ENCODE peak calls at places on chromosomes 1 and 21, in seven cellular contexts. O is psoas muscle; J is activated naive CD8-positive, alpha-beta T cell treated with anti-CD3 and anti-CD28 coated beads for 36 hours; G is naive thymus-derived CD8-positive, alpha-beta T cell; B is stimulated activated CD4-positive, alpha-beta T cell treated with anti-CD3 and anti-CD28 coated beads, Interleukin-12 subunit alpha, Interleukin-12 subunit beta, amount 100 ng/mL, for 48 hours; U is iris pigment epithelial cell; L is left kidney. X is an unnamed sample.

GRCh38 chr1:218743861-218744505 is 398.8 kb downstream of the TGFB2 start:
- DNase-seq in B (no peak), L (no peak), O (no peak), G (no peak), J (no peak), U (no peak), X (no peak)

GRCh38 chr21:41846033-41846317 is 33.2 kb downstream of the PRDM15 start:
- DNase-seq in B (no peak), L (no peak), O (no peak), U (no peak), G (no peak), J (no peak), X (no peak)

GRCh38 chr1:93576346-93576745 is 105.3 kb downstream of the BCAR3 start:
- DNase-seq in U (no peak), G (no peak), O (no peak), L (peak; percentile 32), J (no peak), B (no peak), X (no peak)

GRCh38 chr1:157540160-157540748 is 12.1 kb downstream of the FCRL5 start:
- DNase-seq in J (no peak), U (no peak), G (no peak), L (no peak), B (no peak), O (no peak), X (no peak)

GRCh38 chr1:28508435-28508754 is 2.6 kb downstream of the RCC1 start:
- DNase-seq in U (no peak), G (no peak), J (no peak), B (peak; percentile 14), L (no peak), O (no peak), X (no peak)

GRCh38 chr1:56132520-56132919 is 446.8 kb downstream of the PLPP3 start:
- DNase-seq in L (no peak), G (no peak), J (no peak), B (no peak), O (no peak), U (no peak), X (no peak)

GRCh38 chr1:235938714-235939487 is 72.2 kb upstream of the LYST start:
- DNase-seq in L (no peak), B (no peak), O (no peak), J (no peak), U (peak; percentile 34), G (no peak), X (no peak)

GRCh38 chr1:12583484-12583883 is 34.5 kb downstream of the DHRS3 start:
- DNase-seq in J (no peak), B (no peak), O (no peak), G (no peak), U (no peak), L (no peak), X (no peak)

GRCh38 chr1:189899686-189900495 is 577.8 kb downstream of the BRINP3 start:
- DNase-seq in G (no peak), J (no peak), L (peak; percentile 2), O (no peak), U (no peak), B (no peak), X (no peak)

GRCh38 chr21:33567914-33568313 is 20.6 kb downstream of the DONSON start:
- DNase-seq in U (no peak), J (no peak), L (no peak), O (no peak), G (no peak), B (no peak), X (no peak)

GRCh38 chr1:228390649-228391048 is 16.0 kb downstream of the TRIM11 start:
- DNase-seq in U (no peak), L (no peak), O (peak; percentile 21), J (no peak), B (no peak), G (peak; percentile 30), X (no peak)

GRCh38 chr21:43938751-43939442 is 73.2 kb upstream of the TRAPPC10 start:
- DNase-seq in G (peak; percentile 93), U (peak; percentile 64), J (peak; percentile 89), O (peak; percentile 86), B (peak; percentile 87), L (peak; percentile 88), X (peak; percentile 89)

GRCh38 chr1:84347547-84348239 is 46.2 kb downstream of the SAMD13 start:
- DNase-seq in O (no peak), G (no peak), L (no peak), U (peak; percentile 40), J (no peak), B (no peak), X (no peak)

GRCh38 chr1:152459596-152460528 is 45.8 kb upstream of the CRNN start:
- DNase-seq in O (peak; percentile 78), J (peak; percentile 82), U (peak; percentile 59), B (peak; percentile 70), L (peak; percentile 74), G (peak; percentile 81), X (peak; percentile 85)

GRCh38 chr1:171438441-171438840 is 46.9 kb upstream of the PRRC2C start:
- DNase-seq in G (no peak), L (no peak), O (peak; percentile 64), J (no peak), B (no peak), U (peak; percentile 99), X (no peak)

GRCh38 chr1:79373481-79374132 is 367.1 kb upstream of the ADGRL4 start:
- DNase-seq in L (no peak), U (no peak), O (peak; percentile 17), G (no peak), B (no peak), J (no peak), X (no peak)

GRCh38 chr1:67298762-67299161 is 8.9 kb upstream of the IL12RB2 start:
- DNase-seq in U (no peak), B (no peak), L (no peak), G (no peak), J (no peak), O (no peak), X (no peak)

GRCh38 chr1:2643414-2644077 is 10.7 kb upstream of the MMEL1 start:
- DNase-seq in B (no peak), J (no peak), O (peak; percentile 33), U (no peak), L (no peak), G (no peak), X (no peak)

GRCh38 chr1:41277371-41277994 is 35.4 kb upstream of the SCMH1 start:
- DNase-seq in G (no peak), O (no peak), B (no peak), L (peak; percentile 88), J (no peak), U (no peak), X (no peak)

GRCh38 chr1:161198206-161198876 is 513 bp downstream of the ADAMTS4 start:
- DNase-seq in B (no peak), L (peak; percentile 95), J (no peak), U (peak; percentile 43), G (no peak), O (peak; percentile 76), X (no peak)

GRCh38 chr1:156571959-156572662 is at the start of gene IQGAP3:
- DNase-seq in U (peak; percentile 82), G (peak; percentile 90), B (no peak), L (peak; percentile 96), O (peak; percentile 93), J (peak; percentile 79), X (peak; percentile 69)

GRCh38 chr1:3032970-3033794 is 11.9 kb downstream of the ACTRT2 start:
- DNase-seq in U (no peak), G (peak; percentile 88), O (no peak), L (no peak), B (no peak), J (peak; percentile 46), X (no peak)

GRCh38 chr1:51691920-51692319 is 75.0 kb downstream of the OSBPL9 start:
- DNase-seq in J (no peak), G (no peak), O (no peak), L (no peak), B (no peak), U (no peak), X (no peak)

GRCh38 chr1:247496581-247497285 is 38.8 kb upstream of the OR2B11 start:
- DNase-seq in B (no peak), L (no peak), J (no peak), G (no peak), O (no peak), U (peak; percentile 1), X (no peak)

GRCh38 chr1:1232224-1232800 is at the start of gene B3GALT6:
- DNase-seq in O (no peak), U (peak; percentile 15), L (no peak), G (no peak), B (no peak), J (no peak), X (no peak)

GRCh38 chr1:198934901-198935301 is 296.1 kb downstream of the PTPRC start:
- DNase-seq in U (peak; percentile 59), G (peak; percentile 80), O (no peak), J (peak; percentile 67), L (peak; percentile 53), B (no peak), X (peak; percentile 37)

GRCh38 chr1:18948913-18949688 is 7.4 kb downstream of the IFFO2 start:
- DNase-seq in J (no peak), B (no peak), O (peak; percentile 70), G (no peak), U (peak; percentile 78), L (no peak), X (no peak)

GRCh38 chr21:34950980-34951379 is 98.1 kb downstream of the RUNX1 start:
- DNase-seq in B (no peak), J (no peak), O (no peak), G (no peak), L (no peak), U (peak; percentile 34), X (no peak)